ENCODE peak calls at places on chromosomes 7 and 10, in six cellular contexts. P is CD8-positive, alpha-beta memory T cell; R is kidney tubule cell; E is NCI-H345; G is activated T-cell treated with anti-CD3 and anti-CD28 coated beads, Interleukin-2, amount 50 U/mL, for 4 hours; Q is stimulated activated CD4-positive, alpha-beta T cell treated with anti-CD3 and anti-CD28 coated beads, Interleukin-4, amount 100 ng/mL, for 4 hours. D is an unnamed sample.

GRCh38 chr7:139153832-139154231 is 44.3 kb upstream of the ZC3HAV1 start:
- DNase-seq in R (peak), E (no peak), G (no peak), P (no peak), Q (no peak), D (no peak)

GRCh38 chr7:94205529-94205928 is 189.2 kb upstream of the COL1A2 start:
- DNase-seq in G (no peak), P (no peak), R (no peak), E (no peak), Q (no peak), D (no peak)

GRCh38 chr10:101881036-101881774 is 37.6 kb upstream of the KCNIP2 start:
- DNase-seq in E (no peak), Q (no peak), R (no peak), G (no peak), P (no peak), D (no peak)

GRCh38 chr7:158539711-158540146 is 47.9 kb downstream of the PTPRN2 start:
- DNase-seq in P (no peak), G (no peak), Q (no peak), E (no peak), R (no peak), D (no peak)

GRCh38 chr7:148588891-148589215 is 1.7 kb upstream of the C7orf33 start:
- DNase-seq in G (no peak), P (no peak), Q (no peak), E (no peak), R (no peak), D (no peak)

GRCh38 chr10:113278664-113279063 is 274.2 kb upstream of the HABP2 start:
- DNase-seq in E (no peak), R (no peak), P (no peak), Q (no peak), G (no peak), D (no peak)

GRCh38 chr7:16712916-16713315 is 40.6 kb upstream of the TSPAN13 start:
- DNase-seq in G (no peak), E (no peak), R (peak), Q (no peak), P (no peak), D (no peak)

GRCh38 chr7:6227294-6227846 is 45.1 kb downstream of the CYTH3 start:
- DNase-seq in G (no peak), R (no peak), P (no peak), E (peak), Q (no peak), D (no peak)

GRCh38 chr10:9239298-9239697 is 1184.8 kb downstream of the GATA3 start:
- DNase-seq in P (no peak), Q (no peak), G (no peak), E (no peak), R (no peak), D (no peak)

GRCh38 chr10:43068136-43068395 is 8.8 kb upstream of the RET start:
- DNase-seq in E (no peak), P (no peak), R (no peak), Q (no peak), G (no peak), D (no peak)

GRCh38 chr7:92133737-92134270 is 473 bp downstream of the CYP51A1 start:
- DNase-seq in E (peak), P (peak), R (peak), G (peak), Q (peak), D (peak)

GRCh38 chr7:123271231-123271630 is 71.5 kb upstream of the SLC13A1 start:
- DNase-seq in Q (no peak), E (no peak), R (peak), G (no peak), P (no peak), D (no peak)